ENCODE peak calls at places on chromosomes 11 and 22, in eight cellular contexts. Z is uterus, N is A549, P is heart left ventricle, I is adrenal gland, H is stomach, M is spleen, G is IMR-90. B is an unnamed sample.

GRCh38 chr22:26828311-26828710 is 170.9 kb downstream of the MIAT start:
- DNase-seq in H (no peak), I (no peak), P (no peak), G (no peak), M (no peak), Z (no peak), N (no peak), B (no peak)

GRCh38 chr11:104256525-104256924 is 92.6 kb upstream of the PDGFD start:
- DNase-seq in Z (no peak), N (peak; percentile 4), M (no peak), P (no peak), I (no peak), H (no peak), G (peak; percentile 13), B (no peak)

GRCh38 chr11:76626921-76627391 is 43.6 kb downstream of the LRRC32 start:
- DNase-seq in P (no peak), G (peak; percentile 29), M (no peak), I (no peak), N (no peak), H (no peak), Z (no peak), B (no peak)

GRCh38 chr22:41377846-41378245 is 3.9 kb upstream of the TEF start:
- DNase-seq in N (no peak), Z (no peak), M (no peak), H (no peak), P (no peak), I (no peak), G (no peak), B (no peak)

GRCh38 chr11:34890089-34890488 is 26.1 kb downstream of the APIP start:
- DNase-seq in G (no peak), I (no peak), Z (no peak), N (peak; percentile 14), H (no peak), P (no peak), M (no peak), B (no peak)

GRCh38 chr11:125281831-125282595 is 117.5 kb downstream of the PKNOX2 start:
- DNase-seq in M (no peak), N (no peak), I (no peak), G (no peak), H (no peak), P (no peak), Z (no peak), B (no peak)

GRCh38 chr11:111413849-111414248 is 34.8 kb upstream of the POU2AF1 start:
- DNase-seq in M (no peak), P (no peak), H (no peak), I (no peak), G (no peak), Z (no peak), N (no peak), B (no peak)

GRCh38 chr22:30552719-30553118 is 6.2 kb upstream of the SEC14L6 start:
- DNase-seq in N (no peak), P (no peak), Z (no peak), M (no peak), H (no peak), G (no peak), I (no peak), B (no peak)

GRCh38 chr22:39300198-39300830 is 19.1 kb downstream of the RPL3 start:
- DNase-seq in P (peak; percentile 76), I (no peak), N (no peak), H (no peak), Z (no peak), M (no peak), G (no peak), B (no peak)

GRCh38 chr11:103215812-103216211 is 106.6 kb downstream of the DYNC2H1 start:
- DNase-seq in G (peak; percentile 41), H (no peak), P (no peak), I (no peak), Z (no peak), M (no peak), N (no peak), B (no peak)

GRCh38 chr11:91173701-91174100 is 950.9 kb upstream of the CHORDC1 start:
- DNase-seq in N (no peak), Z (no peak), G (peak; percentile 28), M (no peak), P (no peak), H (no peak), I (no peak), B (no peak)

GRCh38 chr11:66789097-66789890 is 53.9 kb upstream of the RCE1 start:
- DNase-seq in Z (no peak), I (no peak), G (peak; percentile 46), P (no peak), N (no peak), H (no peak), M (no peak), B (no peak)

GRCh38 chr11:13468750-13469149 is 5.7 kb upstream of the BTBD10 start:
- DNase-seq in I (no peak), H (no peak), Z (no peak), G (no peak), N (no peak), P (no peak), M (no peak), B (no peak)

GRCh38 chr11:11976476-11977187 is 31.8 kb downstream of the DKK3 start:
- DNase-seq in H (peak; percentile 66), N (peak; percentile 27), P (peak; percentile 75), I (no peak), M (no peak), Z (no peak), G (no peak), B (peak; percentile 82)

GRCh38 chr11:10328314-10329090 is 23.6 kb downstream of the ADM start:
- DNase-seq in N (no peak), I (peak; percentile 60), Z (no peak), P (no peak), G (peak; percentile 46), H (no peak), M (no peak), B (no peak)

GRCh38 chr11:1349074-1349931 is 39.9 kb upstream of the TOLLIP start:
- DNase-seq in Z (no peak), H (no peak), P (no peak), N (no peak), I (no peak), M (peak; percentile 72), G (no peak), B (no peak)

GRCh38 chr11:13008625-13009475 is at the start of gene RASSF10:
- DNase-seq in G (no peak), P (peak; percentile 70), N (peak; percentile 89), M (no peak), I (no peak), H (peak; percentile 94), Z (peak; percentile 25), B (peak; percentile 23)

DNA sequence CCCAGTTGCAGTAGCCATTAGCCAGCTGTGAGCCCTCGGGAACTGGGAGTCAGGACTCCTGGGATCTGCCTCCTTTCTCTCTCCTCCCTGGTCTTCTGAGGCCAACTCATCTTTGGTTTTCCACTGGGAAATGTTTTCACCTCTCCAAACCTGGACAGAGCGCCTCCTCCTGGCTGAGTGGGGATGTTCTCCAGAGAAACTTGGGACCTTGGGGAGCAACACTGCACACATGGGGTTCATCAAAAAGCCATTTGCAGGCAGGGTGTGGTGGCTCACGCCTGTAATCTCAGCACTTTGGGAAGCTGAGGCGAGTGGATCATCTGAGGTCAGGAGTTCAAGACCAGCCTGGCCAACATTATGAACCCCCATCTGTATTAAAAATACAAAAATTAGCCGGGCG is 145.4 kb downstream of the NECTIN1 start:
- DNase-seq in G (no peak), N (no peak), Z (no peak), H (no peak), M (no peak), I (no peak), P (no peak), B (no peak)
- TF ChIP-seq CTCF in G (no peak), N (no peak), Z (no peak), H (no peak), M (no peak), I (no peak), P (no peak), B (no peak)

GRCh38 chr11:65663634-65664200 is 1.0 kb upstream of the RELA start:
- DNase-seq in N (no peak), I (peak; percentile 70), G (peak; percentile 52), P (no peak), Z (peak; percentile 80), M (peak; percentile 89), H (peak; percentile 57), B (no peak)

GRCh38 chr11:65660038-65660437 is 2.7 kb downstream of the RELA start:
- DNase-seq in M (peak; percentile 70), I (no peak), Z (no peak), P (no peak), G (no peak), H (no peak), N (no peak), B (no peak)

GRCh38 chr11:65662247-65662801 is 392 bp downstream of the RELA start:
- DNase-seq in H (no peak), N (no peak), P (no peak), I (peak; percentile 46), G (no peak), Z (no peak), M (no peak), B (no peak)

GRCh38 chr11:65661599-65662246 is 993 bp downstream of the RELA start:
- DNase-seq in Z (peak; percentile 27), H (no peak), G (no peak), P (no peak), I (peak; percentile 20), N (no peak), M (peak; percentile 84), B (no peak)

GRCh38 chr11:65662802-65663633 is at the start of gene RELA:
- DNase-seq in I (peak; percentile 95), G (peak; percentile 93), M (peak; percentile 98), Z (peak; percentile 97), H (peak; percentile 93), P (peak; percentile 96), N (peak; percentile 91), B (peak; percentile 95)
- TF ChIP-seq POLR2A in I (peak; percentile 90), G (peak; percentile 83), M (no peak), Z (peak; percentile 88), H (peak; percentile 72), P (peak; percentile 84), N (peak; percentile 74), B (peak; percentile 84)

DNA sequence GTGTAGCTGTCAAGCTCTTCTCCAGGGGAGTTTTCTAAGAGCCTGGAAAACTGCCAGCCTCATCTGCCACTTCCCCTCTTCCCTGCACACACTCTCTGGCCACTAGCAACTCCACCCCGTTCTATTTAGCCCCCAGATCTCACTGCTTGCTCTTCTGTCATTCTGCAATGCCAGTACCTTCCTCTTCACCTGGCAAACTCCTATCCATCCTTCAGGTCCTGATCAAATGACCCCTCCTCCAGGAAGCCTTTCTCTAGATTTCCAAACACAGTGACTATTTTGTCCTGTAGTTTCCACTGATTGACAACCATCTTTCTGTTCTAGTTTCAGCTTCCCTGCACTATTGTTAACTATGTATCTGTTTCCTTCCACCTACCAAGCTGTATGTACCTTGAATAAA is 437.7 kb downstream of the SOX6 start:
- DNase-seq in N (no peak), P (no peak), I (no peak), G (no peak), Z (no peak), H (no peak), M (no peak), B (no peak)
- TF ChIP-seq CTCF in N (no peak), P (no peak), I (no peak), G (no peak), Z (no peak), H (no peak), M (no peak), B (no peak)

DNA sequence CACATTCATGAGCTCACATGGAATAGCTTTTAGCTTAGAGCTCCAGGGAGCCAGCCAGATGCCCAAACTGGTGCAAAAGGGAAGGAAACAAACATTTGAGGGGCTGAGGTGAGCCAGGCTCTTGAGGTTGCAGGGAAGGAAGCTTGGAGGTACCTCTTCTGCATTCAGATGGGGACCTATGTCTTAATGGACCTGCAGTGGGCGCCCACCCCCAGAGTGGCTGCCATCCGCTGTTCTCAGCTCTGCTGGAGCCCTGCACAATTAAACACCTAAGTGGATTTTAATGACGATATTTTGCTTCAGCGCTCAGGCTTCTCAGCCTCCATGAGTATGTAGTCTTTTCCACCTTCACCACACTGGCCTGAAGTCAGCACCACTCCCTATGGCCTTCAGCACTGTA is 100.8 kb downstream of the LDLRAD3 start:
- DNase-seq in G (no peak), I (no peak), Z (no peak), P (no peak), H (no peak), N (no peak), M (no peak), B (no peak)
- TF ChIP-seq POLR2A in G (no peak), I (no peak), Z (no peak), P (no peak), H (no peak), N (no peak), M (no peak), B (no peak)

B was measured in right lobe of liver.